ENCODE peak calls at places on chromosomes 13 and 19, in five cellular contexts. One of them, this sample, is unnamed.

GRCh38 chr13:99468971-99469545 is 32.2 kb upstream of the TM9SF2 start:
- DNase-seq in tibial artery: no peak
- DNase-seq in GM12865: no peak
- DNase-seq in mesothelial cell of epicardium: no peak
- DNase-seq in activated T-helper 1 cell treated with anti-CD3 and anti-CD28 coated beads, Interleukin-12 subunit alpha, Interleukin-12 subunit beta, Interleukin-2, Interleukin-4 antibody, amounts not matched to agents 30 ng/mL and 10 ng/mL and 1 ng/mL, durations not matched to agents 14 hours and 24 hours and 36 hours: no peak
- DNase-seq in this sample: no peak

GRCh38 chr13:47661076-47661475 is 340.0 kb downstream of the SUCLA2 start:
- DNase-seq in tibial artery: no peak
- DNase-seq in GM12865: no peak
- DNase-seq in mesothelial cell of epicardium: no peak
- DNase-seq in activated T-helper 1 cell treated with anti-CD3 and anti-CD28 coated beads, Interleukin-12 subunit alpha, Interleukin-12 subunit beta, Interleukin-2, Interleukin-4 antibody, amounts not matched to agents 30 ng/mL and 10 ng/mL and 1 ng/mL, durations not matched to agents 14 hours and 24 hours and 36 hours: no peak
- DNase-seq in this sample: no peak

GRCh38 chr13:51444922-51445321 is 7.9 kb downstream of the INTS6 start:
- DNase-seq in GM12865: no peak
- DNase-seq in mesothelial cell of epicardium: no peak
- DNase-seq in activated T-helper 1 cell treated with anti-CD3 and anti-CD28 coated beads, Interleukin-12 subunit alpha, Interleukin-12 subunit beta, Interleukin-2, Interleukin-4 antibody, amounts not matched to agents 30 ng/mL and 10 ng/mL and 1 ng/mL, durations not matched to agents 14 hours and 24 hours and 36 hours: no peak
- DNase-seq in tibial artery: no peak
- DNase-seq in this sample: no peak

GRCh38 chr13:20566424-20566916 is 487 bp upstream of the IFT88 start:
- DNase-seq in GM12865: no peak
- DNase-seq in activated T-helper 1 cell treated with anti-CD3 and anti-CD28 coated beads, Interleukin-12 subunit alpha, Interleukin-12 subunit beta, Interleukin-2, Interleukin-4 antibody, amounts not matched to agents 30 ng/mL and 10 ng/mL and 1 ng/mL, durations not matched to agents 14 hours and 24 hours and 36 hours: no peak
- DNase-seq in mesothelial cell of epicardium: no peak
- DNase-seq in tibial artery: no peak
- DNase-seq in this sample: no peak

GRCh38 chr19:44496711-44497110 is 3.6 kb downstream of the ZNF180 start:
- DNase-seq in activated T-helper 1 cell treated with anti-CD3 and anti-CD28 coated beads, Interleukin-12 subunit alpha, Interleukin-12 subunit beta, Interleukin-2, Interleukin-4 antibody, amounts not matched to agents 30 ng/mL and 10 ng/mL and 1 ng/mL, durations not matched to agents 14 hours and 24 hours and 36 hours: no peak
- DNase-seq in mesothelial cell of epicardium: no peak
- DNase-seq in tibial artery: no peak
- DNase-seq in GM12865: no peak
- DNase-seq in this sample: no peak

GRCh38 chr19:30228726-30229523 is 143.3 kb upstream of the ZNF536 start:
- DNase-seq in GM12865: no peak
- DNase-seq in mesothelial cell of epicardium: no peak
- DNase-seq in activated T-helper 1 cell treated with anti-CD3 and anti-CD28 coated beads, Interleukin-12 subunit alpha, Interleukin-12 subunit beta, Interleukin-2, Interleukin-4 antibody, amounts not matched to agents 30 ng/mL and 10 ng/mL and 1 ng/mL, durations not matched to agents 14 hours and 24 hours and 36 hours: no peak
- DNase-seq in tibial artery: no peak
- DNase-seq in this sample: no peak

GRCh38 chr19:35336166-35336955 is 7.4 kb downstream of the CD22 start:
- DNase-seq in GM12865: no peak
- DNase-seq in tibial artery: no peak
- DNase-seq in activated T-helper 1 cell treated with anti-CD3 and anti-CD28 coated beads, Interleukin-12 subunit alpha, Interleukin-12 subunit beta, Interleukin-2, Interleukin-4 antibody, amounts not matched to agents 30 ng/mL and 10 ng/mL and 1 ng/mL, durations not matched to agents 14 hours and 24 hours and 36 hours: no peak
- DNase-seq in mesothelial cell of epicardium: no peak
- DNase-seq in this sample: no peak

GRCh38 chr13:108266316-108266936 is 3.1 kb upstream of the TNFSF13B start:
- DNase-seq in mesothelial cell of epicardium: no peak
- DNase-seq in GM12865: no peak
- DNase-seq in activated T-helper 1 cell treated with anti-CD3 and anti-CD28 coated beads, Interleukin-12 subunit alpha, Interleukin-12 subunit beta, Interleukin-2, Interleukin-4 antibody, amounts not matched to agents 30 ng/mL and 10 ng/mL and 1 ng/mL, durations not matched to agents 14 hours and 24 hours and 36 hours: no peak
- DNase-seq in tibial artery: no peak
- DNase-seq in this sample: no peak

GRCh38 chr13:50697746-50698526 is 145.6 kb downstream of the DLEU7 start:
- DNase-seq in tibial artery: no peak
- DNase-seq in mesothelial cell of epicardium: no peak
- DNase-seq in activated T-helper 1 cell treated with anti-CD3 and anti-CD28 coated beads, Interleukin-12 subunit alpha, Interleukin-12 subunit beta, Interleukin-2, Interleukin-4 antibody, amounts not matched to agents 30 ng/mL and 10 ng/mL and 1 ng/mL, durations not matched to agents 14 hours and 24 hours and 36 hours: no peak
- DNase-seq in GM12865: no peak
- DNase-seq in this sample: no peak

GRCh38 chr19:42561512-42561911 is 33.2 kb downstream of the CEACAM8 start:
- DNase-seq in GM12865: no peak
- DNase-seq in mesothelial cell of epicardium: no peak
- DNase-seq in activated T-helper 1 cell treated with anti-CD3 and anti-CD28 coated beads, Interleukin-12 subunit alpha, Interleukin-12 subunit beta, Interleukin-2, Interleukin-4 antibody, amounts not matched to agents 30 ng/mL and 10 ng/mL and 1 ng/mL, durations not matched to agents 14 hours and 24 hours and 36 hours: no peak
- DNase-seq in tibial artery: no peak
- DNase-seq in this sample: no peak

GRCh38 chr13:77565635-77566034 is 30.1 kb downstream of the SCEL start:
- DNase-seq in GM12865: peak
- DNase-seq in mesothelial cell of epicardium: no peak
- DNase-seq in tibial artery: no peak
- DNase-seq in activated T-helper 1 cell treated with anti-CD3 and anti-CD28 coated beads, Interleukin-12 subunit alpha, Interleukin-12 subunit beta, Interleukin-2, Interleukin-4 antibody, amounts not matched to agents 30 ng/mL and 10 ng/mL and 1 ng/mL, durations not matched to agents 14 hours and 24 hours and 36 hours: no peak
- DNase-seq in this sample: no peak

GRCh38 chr19:48325265-48325910 is at the start of gene EMP3:
- DNase-seq in GM12865: peak
- DNase-seq in activated T-helper 1 cell treated with anti-CD3 and anti-CD28 coated beads, Interleukin-12 subunit alpha, Interleukin-12 subunit beta, Interleukin-2, Interleukin-4 antibody, amounts not matched to agents 30 ng/mL and 10 ng/mL and 1 ng/mL, durations not matched to agents 14 hours and 24 hours and 36 hours: peak
- DNase-seq in mesothelial cell of epicardium: peak
- DNase-seq in tibial artery: peak
- DNase-seq in this sample: peak

GRCh38 chr19:19488875-19489690 is 26.3 kb downstream of the TSSK6 start:
- DNase-seq in tibial artery: peak
- DNase-seq in activated T-helper 1 cell treated with anti-CD3 and anti-CD28 coated beads, Interleukin-12 subunit alpha, Interleukin-12 subunit beta, Interleukin-2, Interleukin-4 antibody, amounts not matched to agents 30 ng/mL and 10 ng/mL and 1 ng/mL, durations not matched to agents 14 hours and 24 hours and 36 hours: peak
- DNase-seq in mesothelial cell of epicardium: no peak
- DNase-seq in GM12865: peak
- DNase-seq in this sample: peak

GRCh38 chr19:13366529-13367143 is 139.6 kb downstream of the CACNA1A start:
- DNase-seq in tibial artery: no peak
- DNase-seq in activated T-helper 1 cell treated with anti-CD3 and anti-CD28 coated beads, Interleukin-12 subunit alpha, Interleukin-12 subunit beta, Interleukin-2, Interleukin-4 antibody, amounts not matched to agents 30 ng/mL and 10 ng/mL and 1 ng/mL, durations not matched to agents 14 hours and 24 hours and 36 hours: no peak
- DNase-seq in GM12865: peak
- DNase-seq in mesothelial cell of epicardium: no peak
- DNase-seq in this sample: no peak

GRCh38 chr13:74573654-74574053 is 439.4 kb upstream of the KLF12 start:
- DNase-seq in GM12865: no peak
- DNase-seq in activated T-helper 1 cell treated with anti-CD3 and anti-CD28 coated beads, Interleukin-12 subunit alpha, Interleukin-12 subunit beta, Interleukin-2, Interleukin-4 antibody, amounts not matched to agents 30 ng/mL and 10 ng/mL and 1 ng/mL, durations not matched to agents 14 hours and 24 hours and 36 hours: no peak
- DNase-seq in tibial artery: no peak
- DNase-seq in mesothelial cell of epicardium: no peak
- DNase-seq in this sample: peak

GRCh38 chr19:1161716-1162115 is 12.4 kb downstream of the SBNO2 start:
- DNase-seq in tibial artery: no peak
- DNase-seq in activated T-helper 1 cell treated with anti-CD3 and anti-CD28 coated beads, Interleukin-12 subunit alpha, Interleukin-12 subunit beta, Interleukin-2, Interleukin-4 antibody, amounts not matched to agents 30 ng/mL and 10 ng/mL and 1 ng/mL, durations not matched to agents 14 hours and 24 hours and 36 hours: no peak
- DNase-seq in GM12865: peak
- DNase-seq in mesothelial cell of epicardium: no peak
- DNase-seq in this sample: no peak

GRCh38 chr13:57865600-57866294 is 234.2 kb downstream of the PCDH17 start:
- DNase-seq in tibial artery: no peak
- DNase-seq in activated T-helper 1 cell treated with anti-CD3 and anti-CD28 coated beads, Interleukin-12 subunit alpha, Interleukin-12 subunit beta, Interleukin-2, Interleukin-4 antibody, amounts not matched to agents 30 ng/mL and 10 ng/mL and 1 ng/mL, durations not matched to agents 14 hours and 24 hours and 36 hours: no peak
- DNase-seq in GM12865: no peak
- DNase-seq in mesothelial cell of epicardium: no peak
- DNase-seq in this sample: no peak

GRCh38 chr13:46378411-46378810 is 8.6 kb downstream of the RUBCNL start:
- DNase-seq in mesothelial cell of epicardium: no peak
- DNase-seq in activated T-helper 1 cell treated with anti-CD3 and anti-CD28 coated beads, Interleukin-12 subunit alpha, Interleukin-12 subunit beta, Interleukin-2, Interleukin-4 antibody, amounts not matched to agents 30 ng/mL and 10 ng/mL and 1 ng/mL, durations not matched to agents 14 hours and 24 hours and 36 hours: no peak
- DNase-seq in tibial artery: no peak
- DNase-seq in GM12865: no peak
- DNase-seq in this sample: no peak

GRCh38 chr19:18650468-18651001 is 13.7 kb downstream of the KLHL26 start:
- DNase-seq in mesothelial cell of epicardium: no peak
- DNase-seq in tibial artery: peak
- DNase-seq in GM12865: no peak
- DNase-seq in activated T-helper 1 cell treated with anti-CD3 and anti-CD28 coated beads, Interleukin-12 subunit alpha, Interleukin-12 subunit beta, Interleukin-2, Interleukin-4 antibody, amounts not matched to agents 30 ng/mL and 10 ng/mL and 1 ng/mL, durations not matched to agents 14 hours and 24 hours and 36 hours: no peak
- DNase-seq in this sample: no peak